ENCODE peak calls at places on chromosome 6, in four cellular contexts. O is GM12878, Y is K562, C is HepG2. F is an unnamed sample.

GRCh38 chr6:153162172-153162571 is 31.1 kb upstream of the RGS17 start:
- DNase-seq in C (no peak), O (no peak), Y (no peak), F (no peak)

GRCh38 chr6:70119218-70119835 is 183.6 kb downstream of the COL9A1 start:
- DNase-seq in O (no peak), C (peak), Y (no peak), F (no peak)

GRCh38 chr6:154478021-154478651 is 32.3 kb downstream of the CNKSR3 start:
- DNase-seq in O (no peak), Y (no peak), C (no peak), F (no peak)

GRCh38 chr6:150573041-150573681 is 26.5 kb upstream of the PLEKHG1 start:
- DNase-seq in Y (peak), C (no peak), O (no peak), F (no peak)

GRCh38 chr6:40999498-41000070 is 39.4 kb downstream of the UNC5CL start:
- DNase-seq in Y (peak), C (peak), O (peak), F (peak)

GRCh38 chr6:71420693-71421328 is 132.2 kb downstream of the OGFRL1 start:
- DNase-seq in C (no peak), O (no peak), Y (no peak), F (peak)

GRCh38 chr6:5091210-5091609 is 6.1 kb downstream of the PPP1R3G start:
- DNase-seq in Y (no peak), C (no peak), O (no peak), F (no peak)

GRCh38 chr6:157034433-157035230 is 257.5 kb downstream of the ARID1B start:
- DNase-seq in C (peak), Y (peak), O (no peak), F (peak)

GRCh38 chr6:142828030-142828429 is 116.9 kb downstream of the HIVEP2 start:
- DNase-seq in O (no peak), C (no peak), Y (no peak), F (no peak)

GRCh38 chr6:142830807-142831206 is 114.2 kb downstream of the HIVEP2 start:
- DNase-seq in O (no peak), Y (no peak), C (no peak), F (no peak)

GRCh38 chr6:142824491-142824890 is 120.5 kb downstream of the HIVEP2 start:
- DNase-seq in Y (no peak), C (no peak), O (no peak), F (no peak)

GRCh38 chr6:142825760-142826159 is 119.2 kb downstream of the HIVEP2 start:
- DNase-seq in C (no peak), O (no peak), Y (no peak), F (no peak)

GRCh38 chr6:142827356-142827755 is 117.6 kb downstream of the HIVEP2 start:
- DNase-seq in C (no peak), O (no peak), Y (no peak), F (no peak)
- H3K27ac ChIP-seq in C (no peak), O (no peak), Y (no peak), F (no peak)

DNA sequence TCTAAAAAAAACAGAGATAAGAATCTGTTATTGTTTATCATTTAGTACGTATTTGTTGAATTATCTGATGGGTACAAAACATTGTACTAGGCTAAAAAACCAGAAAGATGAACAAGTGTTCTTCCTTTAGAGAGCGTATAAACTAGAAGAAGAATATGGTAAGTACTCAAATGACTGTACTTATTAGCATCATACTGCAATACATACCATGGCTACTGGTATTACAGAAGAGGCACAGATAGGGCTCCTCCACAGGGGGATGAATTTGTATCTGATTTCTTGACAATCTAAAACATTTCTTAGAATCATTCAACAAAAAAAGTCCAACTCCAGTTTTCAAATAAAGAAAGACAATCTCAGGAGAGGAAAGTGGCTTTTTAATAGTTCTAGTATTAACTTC is 118.0 kb upstream of the THEMIS start:
- DNase-seq in Y (no peak), C (no peak), O (no peak), F (no peak)
- TF ChIP-seq CHD4 in Y (no peak), C (no peak), O (no peak), F (no peak)

GRCh38 chr6:144023216-144023615 is 15.2 kb upstream of the PLAGL1 start:
- DNase-seq in O (no peak), Y (no peak), C (no peak), F (no peak)

GRCh38 chr6:144033816-144034540 is 25.9 kb upstream of the PLAGL1 start:
- DNase-seq in Y (no peak), C (no peak), O (no peak), F (no peak)

DNA sequence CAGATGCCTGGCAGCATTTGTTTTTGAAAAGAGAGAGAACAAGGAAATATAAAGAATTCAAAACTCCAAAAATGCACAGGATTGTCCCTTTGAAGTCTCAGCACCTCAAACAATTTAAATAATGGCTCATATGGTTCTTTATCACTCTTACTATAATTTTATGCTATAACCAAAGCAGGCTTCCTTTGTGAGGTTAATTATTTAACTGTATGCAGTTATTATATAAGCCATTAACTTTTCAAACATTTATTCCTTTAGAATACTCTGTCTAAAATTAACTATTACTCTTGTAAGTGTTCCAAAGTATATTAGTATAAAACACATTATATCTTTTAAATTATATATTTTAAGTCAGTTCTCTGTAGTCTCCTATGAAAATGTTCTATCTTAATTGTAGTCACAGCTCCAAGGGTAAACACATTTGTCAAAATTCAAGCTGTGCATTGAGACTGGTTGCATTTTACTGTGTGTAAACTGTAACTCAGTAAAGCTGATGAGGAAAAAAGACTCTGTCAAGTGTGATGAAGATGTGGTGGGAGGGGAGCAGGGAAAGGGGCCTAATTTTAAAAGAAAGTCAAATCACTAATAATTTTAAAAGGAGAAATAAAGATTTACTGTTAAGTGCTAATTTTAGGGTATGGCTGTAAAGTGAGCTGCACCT is 20.0 kb upstream of the PLAGL1 start:
- DNase-seq in O (no peak), Y (no peak), C (no peak), F (no peak)
- TF ChIP-seq RFX5 in O (no peak), Y (no peak), C (no peak), F (no peak)

DNA sequence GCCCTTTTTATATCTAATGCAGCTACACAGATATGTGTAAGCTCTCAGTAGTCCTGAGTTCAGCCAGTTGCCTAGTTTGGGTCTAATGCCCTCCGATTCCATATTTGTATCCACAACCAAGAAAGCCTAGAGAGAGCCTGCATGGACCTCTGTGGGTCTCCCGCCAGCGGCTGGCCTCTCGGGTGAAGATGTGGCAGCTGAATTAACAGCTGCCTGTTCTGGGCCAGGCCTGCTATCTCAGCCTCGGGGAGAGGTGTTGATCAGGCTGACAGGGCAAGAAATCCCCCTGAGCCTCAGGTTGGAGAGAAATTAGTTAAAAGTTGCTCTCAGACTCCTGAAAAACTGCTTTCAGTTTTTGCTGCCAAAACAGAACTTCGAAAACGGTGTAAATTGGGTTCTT is 19.8 kb downstream of the PTK7 start:
- DNase-seq in O (no peak), Y (no peak), C (no peak), F (no peak)
- H3K27ac ChIP-seq in O (peak), Y (peak), C (peak), F (no peak)

GRCh38 chr6:38432479-38432878 is 207.2 kb downstream of the BTBD9 start:
- DNase-seq in O (no peak), Y (no peak), C (no peak), F (no peak)

GRCh38 chr6:38434051-38434450 is 205.7 kb downstream of the BTBD9 start:
- DNase-seq in O (no peak), Y (no peak), C (no peak), F (no peak)

GRCh38 chr6:38438097-38438496 is 201.6 kb downstream of the BTBD9 start:
- DNase-seq in Y (no peak), C (no peak), O (no peak), F (no peak)

GRCh38 chr6:38435330-38435729 is 204.4 kb downstream of the BTBD9 start:
- DNase-seq in O (no peak), C (no peak), Y (no peak), F (no peak)

GRCh38 chr6:38436726-38437465 is 202.8 kb downstream of the BTBD9 start:
- DNase-seq in O (no peak), Y (no peak), C (no peak), F (peak)
- TF ChIP-seq CHD4 in O (no peak), Y (no peak), C (no peak), F (no peak)

DNA sequence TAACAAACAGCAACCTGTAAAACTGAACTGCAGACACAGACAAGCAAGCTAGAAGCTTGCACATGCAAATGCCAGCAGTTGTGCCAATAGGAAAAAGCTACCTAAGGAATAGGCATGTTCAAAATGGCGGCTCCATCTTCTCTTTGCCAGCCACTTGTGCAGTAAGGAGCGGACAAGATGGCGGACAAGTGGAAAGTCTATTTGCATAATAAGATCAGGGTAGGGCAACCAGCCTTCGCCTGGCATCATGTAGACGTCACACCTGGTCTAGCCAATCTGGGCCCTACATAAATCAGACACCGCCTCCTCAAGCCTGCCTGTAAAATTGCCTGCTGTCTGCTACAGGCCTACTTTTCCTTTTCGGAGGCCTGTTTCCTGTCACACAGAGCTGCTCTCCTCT is 18.0 kb downstream of the C6orf52 start:
- DNase-seq in C (no peak), O (no peak), Y (no peak), F (no peak)
- TF ChIP-seq RFX5 in C (no peak), O (no peak), Y (no peak), F (no peak)